ENCODE peak calls at places on chromosomes 16 and 17, in nine cellular contexts. H is NCI-H1417, M is heart right ventricle, O is WTC11, X is HuH-7.5, G is SK-N-SH, U is NCI-H82, B is GM23338, C is AG09309. S is an unnamed sample.

GRCh38 chr17:263773-264172 is 82.3 kb upstream of the DOC2B start:
- DNase-seq in H (no peak), M (no peak), O (no peak), X (no peak), G (no peak), U (no peak), B (no peak), C (no peak), S (no peak)

GRCh38 chr17:11948791-11949190 is 48.5 kb downstream of the ZNF18 start:
- DNase-seq in H (no peak), M (no peak), O (no peak), X (no peak), G (no peak), U (no peak), B (no peak), C (peak), S (no peak)

GRCh38 chr16:273547-274421 is 2.0 kb downstream of the RGS11 start:
- DNase-seq in H (no peak), M (no peak), O (no peak), X (peak), G (no peak), U (peak), B (no peak), C (no peak), S (no peak)

GRCh38 chr17:28598389-28598788 is 436 bp downstream of the SPAG5 start:
- DNase-seq in H (no peak), M (no peak), O (no peak), X (no peak), G (no peak), U (peak), B (no peak), C (no peak), S (no peak)

GRCh38 chr16:85688586-85689284 is at the start of gene GINS2:
- DNase-seq in H (peak), M (peak), O (peak), X (peak), G (peak), U (peak), B (peak), C (peak), S (peak)

GRCh38 chr17:12990041-12990808 is 27.6 kb downstream of the ELAC2 start:
- DNase-seq in H (no peak), M (peak), O (no peak), X (no peak), G (no peak), U (peak), B (peak), C (no peak), S (no peak)

GRCh38 chr17:18321309-18321708 is 6.2 kb downstream of the SMCR8 start:
- DNase-seq in H (no peak), M (no peak), O (peak), X (no peak), G (no peak), U (peak), B (peak), C (no peak), S (no peak)

GRCh38 chr17:81013642-81014041 is 21.3 kb upstream of the BAIAP2 start:
- DNase-seq in H (no peak), M (no peak), O (no peak), X (no peak), G (no peak), U (no peak), B (no peak), C (no peak), S (no peak)

GRCh38 chr16:81841709-81842108 is 62.6 kb downstream of the PLCG2 start:
- DNase-seq in H (no peak), M (no peak), O (no peak), X (no peak), G (no peak), U (no peak), B (no peak), C (no peak), S (peak)

GRCh38 chr17:61354895-61355294 is 44.7 kb upstream of the TBX2 start:
- DNase-seq in H (no peak), M (no peak), O (peak), X (no peak), G (no peak), U (peak), B (peak), C (no peak), S (no peak)

GRCh38 chr16:55393976-55394375 is 70.0 kb downstream of the IRX6 start:
- DNase-seq in H (no peak), M (no peak), O (no peak), X (no peak), G (no peak), U (no peak), B (no peak), C (no peak), S (no peak)

GRCh38 chr16:87441886-87442580 is 49.9 kb downstream of the MAP1LC3B start:
- DNase-seq in H (no peak), M (no peak), O (no peak), X (no peak), G (no peak), U (peak), B (no peak), C (no peak), S (no peak)

S was measured in GM13976.